ENCODE peak calls at places on chromosomes 12 and 14, in six cellular contexts. B is GM12878, F is HepG2, V is GM12891, U is K562, R is H1. T is an unnamed sample.

GRCh38 chr14:36553650-36554260 is 28.7 kb downstream of the NKX2-8 start:
- DNase-seq in B (no peak), F (peak; percentile 65), V (peak; percentile 9), U (peak; percentile 38), R (no peak), T (no peak)

GRCh38 chr12:124162151-124163110 is 132.5 kb upstream of the RFLNA start:
- DNase-seq in B (no peak), F (no peak), V (no peak), U (no peak), R (no peak), T (no peak)

GRCh38 chr14:23551266-23552028 is at the start of gene ZFHX2:
- DNase-seq in B (no peak), F (peak; percentile 92), V (peak; percentile 87), U (peak; percentile 73), R (peak; percentile 92), T (peak; percentile 89)

GRCh38 chr14:20632831-20633771 is 8.4 kb downstream of the OR6S1 start:
- DNase-seq in B (peak; percentile 76), F (peak; percentile 93), V (peak; percentile 65), U (peak; percentile 74), R (peak; percentile 82), T (no peak)

GRCh38 chr14:51396222-51396815 is 156.3 kb downstream of the TMX1 start:
- DNase-seq in B (no peak), F (no peak), V (no peak), U (no peak), R (no peak), T (no peak)

GRCh38 chr12:112393328-112393727 is 11.1 kb upstream of the HECTD4 start:
- DNase-seq in B (no peak), F (no peak), V (no peak), U (no peak), R (no peak), T (no peak)

GRCh38 chr12:124566181-124567034 is 1.0 kb downstream of the NCOR2 start:
- DNase-seq in B (no peak), F (peak; percentile 67), V (peak; percentile 73), U (peak; percentile 86), R (peak; percentile 85), T (peak; percentile 73)

GRCh38 chr14:44149597-44149996 is 357.5 kb downstream of the FSCB start:
- DNase-seq in B (no peak), F (peak; percentile 55), V (no peak), U (no peak), R (peak; percentile 75), T (no peak)

GRCh38 chr14:60505448-60505847 is 3.5 kb upstream of the SIX6 start:
- DNase-seq in B (no peak), F (no peak), V (no peak), U (no peak), R (no peak), T (no peak)

GRCh38 chr14:100285021-100285912 is 21.0 kb downstream of the SLC25A29 start:
- DNase-seq in B (no peak), F (peak; percentile 40), V (peak; percentile 96), U (peak; percentile 94), R (peak; percentile 94), T (peak; percentile 97)

GRCh38 chr12:71828813-71829212 is 10.7 kb upstream of the TBC1D15 start:
- DNase-seq in B (no peak), F (no peak), V (no peak), U (no peak), R (no peak), T (no peak)

GRCh38 chr14:61498303-61498702 is 176.9 kb downstream of the PRKCH start:
- DNase-seq in B (no peak), F (no peak), V (no peak), U (no peak), R (no peak), T (no peak)

GRCh38 chr14:63672417-63673180 is 30.9 kb upstream of the WDR89 start:
- DNase-seq in B (peak; percentile 62), F (no peak), V (no peak), U (no peak), R (no peak), T (no peak)

GRCh38 chr12:48601013-48601756 is 31.3 kb upstream of the LALBA start:
- DNase-seq in B (peak; percentile 45), F (no peak), V (no peak), U (no peak), R (peak; percentile 49), T (no peak)

GRCh38 chr12:25458047-25458552 is 95.0 kb downstream of the LMNTD1 start:
- DNase-seq in B (no peak), F (peak; percentile 7), V (no peak), U (no peak), R (no peak), T (no peak)

GRCh38 chr14:52551696-52552062 is 626 bp downstream of the TXNDC16 start:
- DNase-seq in B (no peak), F (peak; percentile 32), V (no peak), U (no peak), R (no peak), T (no peak)

GRCh38 chr12:52230364-52231281 is 2.4 kb upstream of the KRT7 start:
- DNase-seq in B (no peak), F (no peak), V (no peak), U (no peak), R (no peak), T (no peak)

DNA sequence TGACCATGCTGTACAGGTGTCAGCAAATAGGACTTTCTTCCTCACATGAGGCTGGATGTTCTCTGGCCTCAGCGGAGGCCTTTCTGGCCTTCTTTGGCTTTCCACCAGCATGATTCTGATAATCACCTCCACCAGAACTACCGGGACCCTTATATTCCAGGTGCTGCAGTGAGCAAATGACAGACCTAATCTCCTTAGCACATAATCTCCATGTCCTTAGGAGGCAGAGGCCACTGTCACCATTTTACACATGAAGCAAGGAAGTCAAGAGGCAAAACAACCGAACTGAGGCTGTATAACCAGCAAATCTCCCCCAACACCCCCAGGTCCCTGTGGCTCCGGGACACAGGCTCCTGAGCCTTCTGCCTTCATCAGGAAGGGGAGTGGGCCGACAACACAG is 91.2 kb downstream of the ITPK1 start:
- DNase-seq in B (no peak), F (no peak), V (no peak), U (no peak), R (no peak), T (no peak)
- TF ChIP-seq POLR2A in B (no peak), F (no peak), V (no peak), U (no peak), R (no peak), T (no peak)

GRCh38 chr12:45286621-45287020 is 70.7 kb downstream of the ANO6 start:
- DNase-seq in B (no peak), F (no peak), V (no peak), U (no peak), R (no peak), T (no peak)

GRCh38 chr12:45282411-45282810 is 66.5 kb downstream of the ANO6 start:
- DNase-seq in B (no peak), F (no peak), V (no peak), U (no peak), R (no peak), T (no peak)

GRCh38 chr12:45285717-45286116 is 69.8 kb downstream of the ANO6 start:
- DNase-seq in B (no peak), F (no peak), V (no peak), U (no peak), R (no peak), T (no peak)

GRCh38 chr12:45281994-45282393 is 66.1 kb downstream of the ANO6 start:
- DNase-seq in B (no peak), F (no peak), V (no peak), U (no peak), R (no peak), T (no peak)

DNA sequence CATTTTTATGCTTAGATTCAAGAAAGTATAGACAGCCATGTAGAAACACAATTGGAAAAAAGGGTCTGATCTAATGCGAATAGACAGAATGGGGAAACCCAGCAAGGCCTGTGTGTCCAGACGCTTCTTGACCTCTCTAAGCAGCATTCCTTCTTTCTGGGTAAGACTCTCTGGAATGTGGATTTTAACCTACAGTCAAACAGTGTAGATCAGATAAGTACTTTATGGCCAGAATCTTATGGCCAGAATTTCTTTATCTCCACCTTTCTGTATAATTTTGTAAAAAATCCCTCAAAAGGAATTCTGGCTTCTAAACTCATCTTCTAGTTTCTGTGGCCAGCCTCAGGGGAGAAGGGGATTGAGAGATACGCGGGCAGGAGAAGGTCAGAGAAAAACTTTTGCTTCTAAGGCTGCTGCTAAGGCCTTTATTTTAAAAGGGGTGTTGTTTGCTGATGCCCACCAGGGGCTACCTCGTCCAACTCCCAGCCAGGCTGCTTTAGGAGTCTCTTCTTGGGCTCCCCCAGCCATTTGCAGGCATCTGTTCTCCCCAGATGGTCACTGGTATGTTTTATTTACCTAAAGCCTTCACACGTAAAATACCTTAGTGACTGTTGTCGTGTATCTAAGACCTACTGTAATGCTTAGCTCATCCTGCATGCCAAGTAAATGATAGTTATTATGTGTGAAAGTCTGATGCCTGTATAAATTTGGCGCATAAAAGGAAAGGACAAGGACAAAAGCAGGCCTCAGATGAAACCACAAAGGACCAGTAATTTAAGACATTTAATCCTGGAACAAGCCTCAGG is 68.4 kb downstream of the ANO6 start:
- DNase-seq in B (no peak), F (peak; percentile 31), V (no peak), U (no peak), R (no peak), T (no peak)
- TF ChIP-seq TAF1 in B (no peak), F (no peak), V (no peak), U (no peak), R (no peak), T (no peak)

GRCh38 chr14:96203116-96203515 is 1.5 kb upstream of the BDKRB2 start:
- DNase-seq in B (no peak), F (no peak), V (no peak), U (no peak), R (no peak), T (no peak)

GRCh38 chr14:96205059-96205993 is 687 bp downstream of the BDKRB2 start:
- DNase-seq in B (no peak), F (no peak), V (no peak), U (no peak), R (no peak), T (no peak)

GRCh38 chr14:96203635-96204034 is 1.0 kb upstream of the BDKRB2 start:
- DNase-seq in B (no peak), F (no peak), V (no peak), U (no peak), R (no peak), T (no peak)

GRCh38 chr14:96205994-96206392 is 1.4 kb downstream of the BDKRB2 start:
- DNase-seq in B (no peak), F (no peak), V (no peak), U (no peak), R (no peak), T (no peak)

GRCh38 chr14:96204151-96205058 is at the start of gene BDKRB2:
- DNase-seq in B (no peak), F (peak; percentile 54), V (no peak), U (peak; percentile 10), R (peak; percentile 69), T (no peak)
- TF ChIP-seq POLR2A in B (no peak), F (no peak), V (no peak), U (no peak), R (no peak), T (no peak)

GRCh38 chr12:31740618-31741017 is 11.8 kb upstream of the AMN1 start:
- DNase-seq in B (no peak), F (no peak), V (no peak), U (no peak), R (no peak), T (no peak)

GRCh38 chr12:31737345-31737744 is 8.5 kb upstream of the AMN1 start:
- DNase-seq in B (no peak), F (no peak), V (no peak), U (no peak), R (peak; percentile 32), T (no peak)

GRCh38 chr12:31737763-31738162 is 8.9 kb upstream of the AMN1 start:
- DNase-seq in B (no peak), F (no peak), V (no peak), U (no peak), R (no peak), T (no peak)

GRCh38 chr12:31732926-31733548 is 4.2 kb upstream of the AMN1 start:
- DNase-seq in B (peak; percentile 64), F (peak; percentile 70), V (no peak), U (peak; percentile 57), R (peak; percentile 70), T (no peak)

GRCh38 chr12:31736472-31736871 is 7.7 kb upstream of the AMN1 start:
- DNase-seq in B (no peak), F (no peak), V (no peak), U (no peak), R (no peak), T (no peak)
- TF ChIP-seq TAF1 in B (no peak), F (no peak), V (no peak), U (no peak), R (no peak), T (no peak)

T was measured in GM12892.